ENCODE peak calls at places on chromosome 22, in eight cellular contexts. W is endodermal cell; S is AG04450; H is fibroblast of lung; J is CD8-positive, alpha-beta T cell; G is neural progenitor cell; C is brain microvascular endothelial cell; B is body of pancreas. F is an unnamed sample.

GRCh38 chr22:31332886-31333285 is 13.3 kb downstream of the PATZ1 start:
- DNase-seq in C (no peak), H (no peak), J (no peak), B (no peak), G (no peak), W (no peak), S (no peak), F (no peak)

GRCh38 chr22:31346255-31346732 is at the start of gene PATZ1:
- DNase-seq in C (peak; percentile 43), S (peak; percentile 37), W (peak; percentile 90), J (peak; percentile 64), B (peak; percentile 74), G (no peak), H (peak; percentile 88), F (peak; percentile 73)

GRCh38 chr22:49523374-49524008 is 304.2 kb downstream of the BRD1 start:
- DNase-seq in B (no peak), J (no peak), H (no peak), W (no peak), S (no peak), G (no peak), C (no peak), F (no peak)

GRCh38 chr22:16608931-16609330 is 16.3 kb upstream of the CCT8L2 start:
- DNase-seq in W (no peak), S (no peak), J (no peak), C (no peak), B (no peak), G (no peak), H (no peak), F (no peak)

GRCh38 chr22:35727436-35727835 is 9.8 kb downstream of the APOL5 start:
- DNase-seq in C (no peak), W (no peak), J (no peak), G (no peak), H (peak; percentile 59), B (no peak), S (no peak), F (no peak)

GRCh38 chr22:29331658-29332300 is 16.3 kb upstream of the RASL10A start:
- DNase-seq in G (no peak), B (no peak), S (no peak), C (no peak), W (no peak), J (no peak), H (no peak), F (no peak)

GRCh38 chr22:48712558-48712957 is 1115.1 kb downstream of the BRD1 start:
- DNase-seq in W (peak; percentile 32), C (no peak), H (no peak), G (no peak), S (no peak), J (no peak), B (no peak), F (no peak)

GRCh38 chr22:42769574-42770447 is 49.1 kb upstream of the A4GALT start:
- DNase-seq in G (peak; percentile 1), J (no peak), S (peak; percentile 81), W (no peak), C (peak; percentile 90), B (peak; percentile 76), H (peak; percentile 89), F (no peak)

GRCh38 chr22:35708453-35708852 is 9.2 kb upstream of the APOL5 start:
- DNase-seq in J (no peak), B (no peak), S (no peak), G (no peak), C (peak; percentile 33), H (peak; percentile 53), W (no peak), F (no peak)

GRCh38 chr22:31348766-31349165 is 2.6 kb upstream of the PATZ1 start:
- DNase-seq in J (no peak), B (no peak), H (no peak), C (no peak), W (no peak), G (no peak), S (no peak), F (no peak)

GRCh38 chr22:50114221-50114981 is 24.6 kb downstream of the MOV10L1 start:
- DNase-seq in H (peak; percentile 81), G (peak; percentile 21), C (peak; percentile 49), J (no peak), S (peak; percentile 39), W (no peak), B (no peak), F (no peak)

GRCh38 chr22:23484651-23485050 is 95.4 kb downstream of the IGLL1 start:
- DNase-seq in W (no peak), S (no peak), C (no peak), J (no peak), G (no peak), H (no peak), B (no peak), F (no peak)

GRCh38 chr22:40911772-40912171 is 39.4 kb upstream of the RBX1 start:
- DNase-seq in J (no peak), C (peak; percentile 9), B (no peak), H (no peak), G (no peak), W (no peak), S (no peak), F (no peak)

GRCh38 chr22:43777204-43777671 is 34.9 kb downstream of the EFCAB6 start:
- DNase-seq in W (no peak), G (no peak), S (peak; percentile 30), C (peak; percentile 33), H (peak; percentile 47), B (no peak), J (no peak), F (no peak)

GRCh38 chr22:41152902-41153301 is 52.2 kb upstream of the L3MBTL2 start:
- DNase-seq in C (no peak), S (no peak), H (no peak), B (no peak), J (no peak), G (no peak), W (no peak), F (no peak)

GRCh38 chr22:38924197-38924952 is 33.0 kb upstream of the APOBEC3A start:
- DNase-seq in W (no peak), G (no peak), S (peak; percentile 60), J (no peak), B (peak; percentile 97), C (peak; percentile 88), H (peak; percentile 96), F (peak; percentile 21)

DNA sequence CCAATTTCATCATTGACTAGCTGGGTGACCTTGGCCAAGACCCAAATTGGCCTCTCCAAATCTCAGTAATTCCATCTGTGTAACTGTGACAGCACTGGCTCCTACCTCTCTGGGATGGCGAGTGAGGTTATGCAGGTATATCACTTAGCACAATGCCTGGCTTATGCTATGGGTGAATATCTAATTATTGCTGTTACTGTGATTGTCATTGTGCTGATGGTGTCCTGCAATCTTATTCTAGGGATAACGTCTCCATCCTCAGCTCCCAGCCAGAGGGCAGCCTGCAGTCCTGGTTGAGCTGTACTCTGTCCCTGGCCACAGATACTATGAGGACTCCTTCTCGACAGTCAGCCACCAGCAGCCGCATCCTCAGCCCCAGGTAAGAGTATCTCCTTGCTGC is 164.8 kb upstream of the SEZ6L start:
- DNase-seq in B (no peak), H (no peak), G (no peak), C (no peak), J (no peak), S (no peak), W (no peak), F (no peak)
- H3K27ac ChIP-seq in B (no peak overlapping the region), H (no peak overlapping the region), G (no peak overlapping the region), C (no peak overlapping the region), J (no peak overlapping the region), S (no peak overlapping the region), W (no peak overlapping the region), F (no peak overlapping the region)

DNA sequence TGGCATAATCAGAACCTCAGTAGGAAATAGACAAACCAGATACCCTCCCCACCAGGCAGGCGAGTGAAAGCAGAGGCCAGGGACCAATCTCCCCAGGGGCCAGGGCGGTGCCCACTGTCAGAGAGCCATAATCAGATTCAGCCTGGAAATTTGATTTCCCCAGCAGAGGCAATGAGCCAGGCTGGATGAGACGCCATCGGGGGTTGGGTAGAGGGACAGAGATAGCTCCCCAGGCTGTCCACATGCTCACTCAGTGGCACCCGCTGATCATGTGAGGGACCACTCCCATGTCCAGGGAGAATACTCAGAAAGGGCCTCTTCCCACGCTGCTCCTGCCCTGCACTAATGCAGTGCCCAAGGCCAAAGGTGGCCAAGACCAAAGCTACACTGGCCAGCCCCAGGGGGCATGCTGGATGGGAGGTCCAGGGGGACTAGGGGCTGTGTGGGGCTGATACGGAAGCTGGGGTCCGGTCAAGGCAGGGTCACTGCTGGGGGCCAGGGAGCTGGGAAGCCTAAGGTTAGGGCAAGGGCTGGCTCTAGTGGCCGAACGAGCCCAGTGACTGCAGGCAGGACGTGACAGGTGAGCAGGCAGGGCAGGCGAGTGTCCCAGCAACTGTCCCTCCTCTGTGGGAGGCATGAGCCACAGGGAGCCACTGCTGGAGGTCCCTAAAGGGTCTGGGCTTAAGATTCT is 19.8 kb downstream of the ARVCF start:
- DNase-seq in H (no peak), C (no peak), G (no peak), S (no peak), B (no peak), W (no peak), J (no peak), F (no peak)
- H3K27ac ChIP-seq in H (no peak overlapping the region), C (no peak overlapping the region), G (no peak overlapping the region), S (no peak overlapping the region), B (no peak overlapping the region), W (no peak overlapping the region), J (no peak overlapping the region), F (no peak overlapping the region)

DNA sequence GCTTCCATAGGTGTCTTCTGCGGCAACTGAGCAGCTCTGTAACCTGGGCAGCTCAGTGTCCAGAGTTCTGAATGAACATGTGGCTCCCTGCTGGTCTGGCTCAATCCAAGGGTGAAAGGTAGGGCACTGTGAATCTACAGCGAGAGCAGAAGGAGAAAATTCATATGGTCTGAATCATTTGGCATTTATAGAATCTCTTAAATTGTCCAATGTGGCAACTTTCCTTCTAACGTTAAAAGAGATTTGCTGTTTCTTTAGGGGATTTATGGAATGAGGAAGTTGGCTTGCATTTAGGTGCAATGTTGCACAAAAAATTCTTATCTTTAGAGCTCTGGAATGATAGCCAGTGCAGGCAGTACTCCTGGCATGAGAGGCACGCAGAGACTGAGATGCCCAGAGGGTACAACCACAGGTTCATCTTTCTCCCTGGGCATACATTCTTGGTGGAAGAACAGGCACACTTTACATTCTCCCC is 17.0 kb downstream of the ATXN10 start:
- DNase-seq in H (peak; percentile 80), W (no peak), C (peak; percentile 76), B (peak; percentile 14), J (no peak), G (no peak), S (peak; percentile 73), F (no peak)
- H3K27ac ChIP-seq in H (peak overlapping the region; percentile 71), W (no peak overlapping the region), C (peak overlapping the region; percentile 64), B (peak overlapping the region; percentile 34), J (no peak overlapping the region), G (no peak overlapping the region), S (peak overlapping the region; percentile 69), F (no peak overlapping the region)

GRCh38 chr22:18100781-18101180 is 9.8 kb upstream of the TUBA8 start:
- DNase-seq in W (peak; percentile 6), S (no peak), C (no peak), H (no peak), J (no peak), G (no peak), B (no peak), F (no peak)
- H3K27ac ChIP-seq in W (no peak overlapping the region), S (no peak overlapping the region), C (no peak overlapping the region), H (no peak overlapping the region), J (no peak overlapping the region), G (no peak overlapping the region), B (no peak overlapping the region), F (no peak overlapping the region)

DNA sequence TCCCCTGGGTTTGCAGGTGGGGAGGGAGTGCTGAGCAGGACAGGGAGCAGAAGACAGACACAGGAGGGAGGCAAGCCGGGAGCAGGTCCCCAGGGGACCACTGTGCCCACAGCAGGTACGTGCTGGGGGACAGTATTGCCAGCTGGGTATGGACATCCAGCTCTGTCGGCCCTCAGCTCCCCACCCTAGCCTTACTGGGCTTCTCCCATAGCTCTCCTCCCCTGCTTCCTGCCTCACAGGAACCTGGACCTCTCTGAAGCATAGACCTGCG is 9.8 kb downstream of the LRRC74B start:
- DNase-seq in S (no peak), C (no peak), B (no peak), J (no peak), G (no peak), H (no peak), W (no peak), F (no peak)
- H3K27ac ChIP-seq in S (no peak overlapping the region), C (no peak overlapping the region), B (no peak overlapping the region), J (no peak overlapping the region), G (no peak overlapping the region), H (no peak overlapping the region), W (no peak overlapping the region), F (no peak overlapping the region)